ENCODE peak calls at places on chromosomes 7 and 10, in four cellular contexts. Q is neural progenitor cell, P is HepG2, R is PC-3. Y is an unnamed sample. For H3K9me3, the result is how much of the 10 kb centered on the place peaks cover.

GRCh38 chr10:129494740-129495139 is 27.7 kb downstream of the MGMT start:
- DNase-seq in P (no peak), Q (peak), R (no peak), Y (no peak)

GRCh38 chr7:25795824-25796235 is 356.2 kb upstream of the NFE2L3 start:
- DNase-seq in P (no peak), R (no peak), Q (no peak), Y (peak)

GRCh38 chr7:5213286-5213645 is 23.2 kb downstream of the WIPI2 start:
- DNase-seq in P (no peak), R (no peak), Q (no peak), Y (no peak)

GRCh38 chr7:79523426-79523825 is 70.0 kb upstream of the MAGI2 start:
- DNase-seq in Q (no peak), P (no peak), R (no peak), Y (no peak)

GRCh38 chr10:104300002-104300735 is 31.2 kb downstream of the GSTO2 start:
- DNase-seq in P (no peak), R (peak), Q (no peak), Y (peak)

GRCh38 chr7:43671520-43671919 is 57.8 kb downstream of the COA1 start:
- DNase-seq in R (no peak), P (no peak), Q (no peak), Y (peak)

GRCh38 chr10:125514206-125515162 is 168.5 kb downstream of the TEX36 start:
- DNase-seq in P (no peak), Q (no peak), R (no peak), Y (no peak)

GRCh38 chr10:59757966-59758365 is 4.7 kb upstream of the MRLN start:
- DNase-seq in P (no peak), Q (no peak), R (peak), Y (peak)

GRCh38 chr10:13816195-13816926 is 229.6 kb downstream of the PRPF18 start:
- DNase-seq in R (no peak), P (no peak), Q (no peak), Y (peak)

GRCh38 chr10:117137031-117137910 is 799 bp downstream of the VAX1 start:
- DNase-seq in P (no peak), R (peak), Q (peak), Y (peak)

GRCh38 chr7:23467731-23468720 is 2.3 kb downstream of the IGF2BP3 start:
- DNase-seq in Q (peak), P (peak), R (peak), Y (peak)

GRCh38 chr10:116151076-116151475 is 121.9 kb downstream of the GFRA1 start:
- DNase-seq in R (no peak), Q (no peak), P (no peak), Y (no peak)

GRCh38 chr10:12719365-12719764 is 282.1 kb downstream of the CCDC3 start:
- DNase-seq in P (no peak), R (peak), Q (no peak), Y (peak)

GRCh38 chr7:79461660-79462059 is 8.2 kb upstream of the MAGI2 start:
- DNase-seq in R (peak), P (peak), Q (no peak), Y (peak)

GRCh38 chr10:24694086-24694485 is 29.6 kb downstream of the ARHGAP21 start:
- DNase-seq in P (no peak), Q (no peak), R (no peak), Y (peak)

GRCh38 chr7:131123991-131124629 is 203.6 kb upstream of the MKLN1 start:
- DNase-seq in Q (no peak), P (no peak), R (no peak), Y (no peak)

GRCh38 chr7:155804897-155805825 is 7.1 kb downstream of the SHH start:
- DNase-seq in R (peak), P (no peak), Q (peak), Y (peak)
- H3K4me2 ChIP-seq in R (peak), P (no peak), Q (peak), Y (peak)

GRCh38 chr10:133592716-133593115 is 27.3 kb upstream of the SYCE1 start:
- DNase-seq in P (no peak), Q (no peak), R (no peak), Y (no peak)
- H3K9me3 ChIP-seq in P (under half), Q (under half), R (under half), Y (under half)

GRCh38 chr7:17408904-17409290 is 110.4 kb downstream of the AHR start:
- DNase-seq in R (peak), P (no peak), Q (no peak), Y (peak)
- H3K4me3 ChIP-seq in R (no peak), P (no peak), Q (no peak), Y (no peak)

GRCh38 chr10:79397051-79397450 is 48.4 kb downstream of the ZCCHC24 start:
- DNase-seq in R (no peak), P (no peak), Q (no peak), Y (no peak)

GRCh38 chr10:79396587-79396986 is 48.8 kb downstream of the ZCCHC24 start:
- DNase-seq in Q (no peak), R (no peak), P (no peak), Y (peak)

GRCh38 chr10:79399242-79399831 is 46.1 kb downstream of the ZCCHC24 start:
- DNase-seq in P (no peak), Q (peak), R (no peak), Y (peak)

GRCh38 chr10:79398642-79399041 is 46.8 kb downstream of the ZCCHC24 start:
- DNase-seq in P (no peak), Q (no peak), R (no peak), Y (no peak)

GRCh38 chr10:79397575-79398303 is 47.7 kb downstream of the ZCCHC24 start:
- DNase-seq in R (no peak), P (no peak), Q (no peak), Y (peak)
- H3K4me2 ChIP-seq in R (no peak), P (no peak), Q (no peak), Y (no peak)

DNA sequence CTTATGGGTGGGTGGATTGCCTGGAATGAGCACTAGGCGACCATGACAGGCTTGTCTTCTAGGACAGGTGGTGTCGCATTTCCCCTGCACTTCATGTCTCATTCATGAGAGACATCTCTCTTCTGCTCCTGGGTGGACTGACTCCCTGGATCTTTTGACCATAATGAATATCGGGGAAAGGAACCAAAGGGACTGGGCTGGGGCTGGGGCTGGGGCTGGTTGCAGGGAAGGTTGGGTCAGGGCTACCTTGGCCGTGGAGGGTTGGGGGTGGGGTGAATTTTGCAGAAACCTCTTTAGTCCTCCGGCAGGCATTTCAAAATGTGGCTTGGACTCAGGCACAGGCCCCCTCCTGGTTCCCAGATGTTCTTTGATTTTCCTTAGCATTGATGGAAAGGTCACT is 319.2 kb downstream of the ZNF716 start:
- DNase-seq in R (no peak), P (no peak), Q (no peak), Y (no peak)
- H3K9me3 ChIP-seq in R (under half), P (half or more), Q (under half), Y (under half)

DNA sequence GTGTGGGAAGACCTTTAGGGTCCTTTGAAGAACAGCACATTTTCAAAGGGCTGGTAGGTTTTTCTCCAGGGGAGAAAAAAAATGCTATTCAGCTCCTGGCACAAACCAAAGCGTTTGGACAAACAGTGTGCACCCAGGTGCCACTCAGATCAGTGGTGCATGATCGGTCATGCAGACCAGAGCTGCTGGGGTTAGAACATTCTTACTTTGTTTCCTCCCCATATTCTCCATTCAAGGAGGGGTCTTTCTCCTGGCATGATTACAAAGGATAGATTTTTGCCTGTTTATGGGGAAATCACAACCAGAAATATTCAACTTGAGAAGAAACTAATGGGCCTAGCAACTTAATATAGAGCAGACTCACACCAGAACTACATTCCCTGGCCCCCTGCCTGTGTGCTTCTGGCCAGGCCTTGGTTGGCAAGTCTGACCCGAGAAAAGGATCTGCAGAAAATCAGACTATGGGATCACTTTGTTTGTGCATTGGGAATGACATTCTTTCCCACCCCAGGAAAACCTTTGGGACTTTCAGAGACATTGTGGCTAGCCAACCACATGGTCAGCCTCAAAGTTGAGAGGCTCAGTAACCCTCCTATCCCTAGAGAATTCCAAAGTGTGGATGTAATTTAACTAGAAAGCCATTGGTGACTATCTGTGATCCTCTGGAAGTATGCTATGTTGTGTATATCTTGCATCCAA is 82.3 kb upstream of the FGL2 start:
- DNase-seq in Q (no peak), R (no peak), P (no peak), Y (no peak)
- H3K4me3 ChIP-seq in Q (no peak), R (no peak), P (no peak), Y (no peak)

DNA sequence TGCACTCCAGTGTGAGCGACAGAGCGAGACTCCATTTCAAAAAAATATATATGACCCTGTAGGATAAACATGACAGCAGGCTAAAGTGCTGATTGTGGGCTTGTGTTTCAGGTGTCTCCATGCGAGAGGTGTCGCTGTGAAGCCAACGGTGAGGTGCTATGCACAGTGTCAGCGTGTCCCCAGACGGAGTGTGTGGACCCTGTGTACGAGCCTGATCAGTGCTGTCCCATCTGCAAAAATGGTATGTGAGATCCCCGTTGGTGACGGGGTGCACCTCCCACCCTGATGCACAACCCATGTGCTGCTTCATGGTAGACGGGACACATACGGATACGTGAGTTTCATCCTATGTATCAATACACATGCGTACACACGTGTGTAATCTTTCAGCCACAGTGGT is 29.2 kb downstream of the VWC2 start:
- DNase-seq in P (no peak), R (no peak), Q (no peak), Y (no peak)
- H3K4me2 ChIP-seq in P (no peak), R (no peak), Q (no peak), Y (no peak)

DNA sequence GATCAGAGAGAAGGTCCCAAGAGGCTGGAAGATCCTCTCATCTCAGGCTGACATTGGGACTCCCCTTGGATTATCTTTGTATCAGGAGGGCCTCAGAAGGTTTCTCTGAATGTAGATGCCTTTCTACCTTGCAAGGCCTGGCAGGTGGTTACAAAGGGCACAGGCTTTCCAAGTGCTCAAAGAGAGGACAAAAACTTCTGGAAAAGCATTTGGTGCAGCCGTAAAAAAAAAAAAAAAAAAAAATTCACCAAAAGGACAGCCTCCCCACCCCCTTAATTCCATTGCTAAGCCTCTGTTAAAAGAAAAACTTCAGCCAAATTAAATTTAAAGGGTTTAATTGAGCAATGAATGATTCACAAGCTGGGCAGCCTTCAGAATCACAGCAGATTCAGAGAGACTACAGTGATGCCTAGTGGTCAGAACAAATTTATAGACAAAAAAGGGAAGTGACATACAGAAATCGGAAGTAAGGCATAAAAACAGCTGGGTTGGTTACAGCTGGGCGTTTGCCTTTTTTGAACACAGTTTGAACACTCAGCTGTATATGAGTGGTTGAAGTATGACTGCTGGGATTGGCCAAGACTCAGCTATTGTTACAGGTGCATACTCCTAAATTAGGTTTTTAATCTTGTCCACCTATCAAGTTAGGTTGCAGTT is 42.5 kb upstream of the LRGUK start:
- DNase-seq in R (peak), Q (no peak), P (no peak), Y (no peak)
- H3K9me3 ChIP-seq in R (under half), Q (under half), P (under half), Y (under half)

DNA sequence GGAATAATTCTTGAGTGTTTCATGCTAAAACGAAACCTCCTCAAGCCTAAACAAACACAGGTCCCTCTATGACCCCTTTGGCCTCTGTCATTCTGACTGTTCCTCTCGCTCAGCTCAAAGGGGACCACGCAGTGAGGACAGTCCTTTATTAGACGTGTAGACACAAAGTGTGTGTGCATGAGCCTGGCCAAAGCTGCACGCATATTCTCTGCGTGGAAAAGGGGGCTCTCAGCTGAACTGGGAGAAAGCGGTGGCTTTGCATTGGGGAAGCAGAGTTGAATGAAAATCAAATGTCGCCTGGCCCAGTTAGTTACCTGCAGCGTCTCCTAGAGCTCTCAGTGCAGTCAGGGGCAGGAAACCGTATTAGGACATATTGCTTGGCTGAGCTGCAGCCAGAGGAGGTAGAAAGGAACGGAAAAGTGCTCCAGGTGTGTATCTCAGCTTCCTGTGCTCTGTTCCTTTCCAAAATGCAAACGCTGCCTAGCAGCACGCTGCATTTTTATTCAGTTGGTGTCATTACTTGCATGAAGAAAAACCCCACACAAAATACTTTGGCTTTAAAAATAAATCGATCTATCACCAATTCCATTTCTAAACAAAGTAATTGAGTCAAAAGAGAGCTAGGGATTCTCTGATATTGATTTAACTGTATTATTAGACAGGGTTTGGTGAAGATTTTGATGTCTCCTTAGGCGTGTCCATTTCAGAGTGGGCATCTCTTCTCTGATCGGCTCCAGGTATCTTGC is 4.9 kb downstream of the GATA3 start:
- DNase-seq in R (no peak), Q (peak), P (no peak), Y (no peak)
- H3K4me3 ChIP-seq in R (no peak), Q (no peak), P (no peak), Y (no peak)